ENCODE peak calls at places on chromosomes 2 and 18, in five cellular contexts. D is caudate nucleus; S is substantia nigra; O is activated CD8-positive, alpha-beta memory T cell treated with anti-CD3 and anti-CD28 coated beads for 48 hours; J is Ammon's horn. K is an unnamed sample.

GRCh38 chr2:222281495-222281894 is 17.3 kb downstream of the PAX3 start:
- DNase-seq in S (no peak), O (no peak), J (no peak), D (no peak), K (no peak)

GRCh38 chr2:63819256-63819655 is 22.4 kb upstream of the UGP2 start:
- DNase-seq in D (no peak), O (no peak), J (no peak), S (no peak), K (no peak)

GRCh38 chr2:219352448-219353023 is 20.0 kb upstream of the RESP18 start:
- DNase-seq in S (no peak), J (peak; percentile 68), O (peak; percentile 53), D (peak; percentile 21), K (peak; percentile 14)

GRCh38 chr2:233565685-233566140 is 869 bp downstream of the USP40 start:
- DNase-seq in D (no peak), J (no peak), O (no peak), S (no peak), K (no peak)

GRCh38 chr2:207483477-207483876 is 46.3 kb upstream of the CREB1 start:
- DNase-seq in O (no peak), D (no peak), S (no peak), J (peak; percentile 1), K (no peak)

GRCh38 chr18:48629730-48630324 is 91.0 kb downstream of the CTIF start:
- DNase-seq in D (no peak), O (no peak), S (no peak), J (no peak), K (no peak)

GRCh38 chr18:24080861-24081260 is 58.0 kb upstream of the CABYR start:
- DNase-seq in J (no peak), S (no peak), O (no peak), D (no peak), K (no peak)

GRCh38 chr2:200479617-200480292 is 30.1 kb downstream of the KCTD18 start:
- DNase-seq in O (no peak), D (no peak), S (no peak), J (no peak), K (no peak)

GRCh38 chr2:57460875-57461274 is 585.7 kb upstream of the VRK2 start:
- DNase-seq in D (no peak), J (no peak), O (no peak), S (no peak), K (no peak)

GRCh38 chr2:126655500-126656310 is at the start of gene GYPC:
- DNase-seq in J (no peak), S (no peak), D (no peak), O (no peak), K (peak; percentile 50)

GRCh38 chr2:207251573-207252192 is 85.9 kb upstream of the KLF7 start:
- DNase-seq in S (no peak), J (no peak), D (no peak), O (no peak), K (no peak)

GRCh38 chr2:239954166-239955085 is 70.7 kb downstream of the NDUFA10 start:
- DNase-seq in D (no peak), J (no peak), O (no peak), S (no peak), K (no peak)

GRCh38 chr2:109009920-109010610 is 21.0 kb upstream of the EDAR start:
- DNase-seq in J (no peak), O (no peak), D (no peak), S (no peak), K (no peak)

GRCh38 chr2:57218206-57218605 is 828.4 kb upstream of the VRK2 start:
- DNase-seq in O (no peak), D (no peak), J (no peak), S (no peak), K (no peak)

GRCh38 chr2:25324905-25325592 is 16.7 kb downstream of the DNMT3A start:
- DNase-seq in D (peak; percentile 70), S (no peak), J (peak; percentile 79), O (no peak), K (peak; percentile 36)

GRCh38 chr2:118973542-118973951 is 31.6 kb downstream of the MARCO start:
- DNase-seq in D (no peak), O (no peak), J (peak; percentile 1), S (no peak), K (no peak)

GRCh38 chr2:46866770-46867246 is 48.8 kb downstream of the MCFD2 start:
- DNase-seq in J (no peak), O (no peak), S (no peak), D (no peak), K (no peak)

GRCh38 chr2:95041060-95041823 is 15.7 kb downstream of the MAL start:
- DNase-seq in S (no peak), O (no peak), J (no peak), D (no peak), K (peak; percentile 28)

GRCh38 chr2:232343816-232344215 is 34.7 kb upstream of the ALPP start:
- DNase-seq in D (no peak), S (no peak), O (no peak), J (no peak), K (no peak)

GRCh38 chr2:193334401-193334800 is 1139.7 kb upstream of the TMEFF2 start:
- DNase-seq in O (no peak), D (no peak), S (no peak), J (no peak), K (no peak)

GRCh38 chr2:64679673-64680425 is 26.1 kb upstream of the SERTAD2 start:
- DNase-seq in D (no peak), S (no peak), J (peak; percentile 15), O (no peak), K (no peak)

GRCh38 chr2:63701406-63701805 is 112.6 kb downstream of the MDH1 start:
- DNase-seq in O (no peak), D (no peak), J (no peak), S (no peak), K (no peak)

GRCh38 chr18:76670564-76671288 is 151.6 kb upstream of the ZNF236 start:
- DNase-seq in D (no peak), O (no peak), J (no peak), S (no peak), K (no peak)

GRCh38 chr18:47978141-47978540 is 47.7 kb upstream of the SMAD2 start:
- DNase-seq in S (no peak), J (no peak), D (no peak), O (no peak), K (no peak)

GRCh38 chr2:166388488-166389070 is 12.8 kb upstream of the SCN9A start:
- DNase-seq in S (no peak), O (no peak), D (no peak), J (no peak), K (no peak)

GRCh38 chr2:157233506-157233905 is 24.0 kb upstream of the GALNT5 start:
- DNase-seq in O (no peak), J (no peak), D (no peak), S (no peak), K (no peak)